ENCODE peak calls at places on chromosomes 5 and 9, in eight cellular contexts. L is GM23338, H is fibroblast of mammary gland, G is PC-9, O is dorsolateral prefrontal cortex, U is colonic mucosa, T is mammary epithelial cell, V is prostate gland. M is an unnamed sample.

GRCh38 chr9:113753398-113754119 is 122.5 kb upstream of the ZNF618 start:
- DNase-seq in H (no peak), V (no peak), T (no peak), O (no peak), G (no peak), L (no peak), U (no peak), M (no peak)

GRCh38 chr5:65141487-65141886 is 340.2 kb downstream of the ADAMTS6 start:
- DNase-seq in V (no peak), H (peak; percentile 17), L (no peak), O (no peak), U (no peak), G (no peak), T (no peak), M (no peak)

GRCh38 chr9:33187519-33188218 is 20.5 kb upstream of the B4GALT1 start:
- DNase-seq in H (peak; percentile 85), O (no peak), U (peak; percentile 41), T (no peak), G (no peak), V (peak; percentile 49), L (no peak), M (peak; percentile 46)

GRCh38 chr9:137317021-137317978 is 15.2 kb upstream of the NRARP start:
- DNase-seq in T (no peak), U (no peak), V (no peak), H (no peak), O (no peak), L (no peak), G (no peak), M (no peak)

GRCh38 chr9:127927457-127928231 is 2.9 kb downstream of the PIP5KL1 start:
- DNase-seq in L (peak; percentile 97), O (no peak), G (no peak), V (peak; percentile 63), H (no peak), U (peak; percentile 90), T (peak; percentile 44), M (no peak)

GRCh38 chr5:104635216-104635615 is 1072.6 kb upstream of the NUDT12 start:
- DNase-seq in L (no peak), H (peak; percentile 4), T (no peak), G (no peak), U (no peak), O (no peak), V (no peak), M (peak; percentile 45)

GRCh38 chr5:56012281-56012963 is 17.7 kb upstream of the IL6ST start:
- DNase-seq in G (peak; percentile 56), O (no peak), H (peak; percentile 85), U (peak; percentile 32), V (no peak), T (peak; percentile 60), L (no peak), M (no peak)

GRCh38 chr5:17001418-17001817 is 65.3 kb upstream of the MYO10 start:
- DNase-seq in O (no peak), L (no peak), H (peak; percentile 71), U (no peak), G (no peak), V (no peak), T (no peak), M (no peak)

GRCh38 chr9:114203410-114204140 is 48.2 kb downstream of the COL27A1 start:
- DNase-seq in U (no peak), G (no peak), O (no peak), V (no peak), T (peak; percentile 65), H (peak; percentile 25), L (no peak), M (no peak)

GRCh38 chr9:86485359-86485758 is 131.1 kb upstream of the TUT7 start:
- DNase-seq in H (no peak), L (no peak), V (no peak), O (no peak), G (no peak), T (no peak), U (no peak), M (no peak)

GRCh38 chr9:249025-249424 is 34.4 kb downstream of the DOCK8 start:
- DNase-seq in U (no peak), L (no peak), H (no peak), G (no peak), V (no peak), O (no peak), T (peak; percentile 67), M (no peak)

GRCh38 chr9:124780060-124780756 is 3.3 kb downstream of the OLFML2A start:
- DNase-seq in V (no peak), H (peak; percentile 71), G (no peak), O (peak; percentile 32), L (no peak), U (peak; percentile 18), T (no peak), M (no peak)

GRCh38 chr5:72817639-72818266 is 1.3 kb downstream of the TNPO1 start:
- DNase-seq in L (peak; percentile 12), H (peak; percentile 26), V (no peak), G (no peak), U (no peak), T (no peak), O (no peak), M (no peak)

GRCh38 chr9:72477862-72478564 is 43.4 kb upstream of the TMC1 start:
- DNase-seq in H (peak; percentile 42), O (no peak), G (peak; percentile 99), T (peak; percentile 80), U (peak; percentile 64), L (peak; percentile 48), V (peak; percentile 44), M (no peak)

GRCh38 chr9:124392855-124393460 is 22.3 kb downstream of the PSMB7 start:
- DNase-seq in V (no peak), G (peak; percentile 99), T (peak; percentile 99), O (peak; percentile 79), H (peak; percentile 98), L (peak; percentile 74), U (no peak), M (peak; percentile 62)

GRCh38 chr5:157652377-157652692 is at the start of gene SOX30:
- DNase-seq in G (no peak), T (no peak), O (no peak), V (no peak), L (no peak), U (no peak), H (no peak), M (no peak)

GRCh38 chr5:157649091-157649490 is 3.1 kb downstream of the SOX30 start:
- DNase-seq in U (no peak), H (no peak), V (no peak), G (no peak), O (no peak), L (no peak), T (no peak), M (no peak)

GRCh38 chr5:157651011-157651611 is 1.1 kb downstream of the SOX30 start:
- DNase-seq in V (no peak), L (no peak), H (no peak), U (no peak), G (no peak), O (no peak), T (no peak), M (no peak)

GRCh38 chr5:157648275-157648990 is 3.8 kb downstream of the SOX30 start:
- DNase-seq in G (no peak), L (no peak), T (no peak), H (no peak), O (no peak), V (no peak), U (no peak), M (peak; percentile 66)

DNA sequence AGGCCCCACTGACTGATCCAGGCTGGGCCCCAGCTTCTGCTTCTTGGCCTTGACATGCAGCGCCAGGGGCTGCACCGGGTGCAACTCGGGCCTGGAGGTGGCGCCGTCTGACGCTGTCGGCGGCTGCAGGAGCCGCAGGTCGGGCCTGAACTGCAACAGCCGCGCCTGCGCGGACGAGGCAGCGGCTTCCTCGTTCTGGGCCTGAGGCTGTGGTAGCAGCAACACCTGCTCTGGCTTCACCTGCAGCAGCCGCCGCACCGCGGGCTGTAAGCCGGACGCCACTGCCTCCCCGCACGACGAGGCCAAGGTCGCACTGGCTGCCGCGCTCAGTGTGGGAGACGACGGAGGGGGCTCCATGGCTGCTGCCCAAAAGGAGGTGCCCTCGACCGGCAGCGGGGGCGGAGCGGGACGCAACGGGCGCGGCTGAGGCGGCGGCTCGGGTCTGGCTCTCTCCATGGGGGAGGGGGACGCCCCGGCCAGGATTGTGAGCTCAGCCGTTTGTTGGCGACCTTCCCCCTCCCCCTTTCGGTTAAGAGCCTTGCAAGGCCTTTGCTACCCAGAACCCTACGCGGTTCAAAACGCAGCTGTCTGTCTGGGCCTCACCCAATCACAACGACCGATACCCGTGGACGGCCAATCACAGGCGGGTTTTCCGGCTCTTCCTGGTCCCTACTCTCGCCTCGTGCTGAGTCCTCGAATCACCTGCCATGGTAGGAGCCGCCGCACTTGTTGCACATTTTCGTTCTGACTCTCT is 438 bp downstream of the SOX30 start:
- DNase-seq in U (peak; percentile 83), L (peak; percentile 91), H (peak; percentile 46), T (peak; percentile 42), G (no peak), O (no peak), V (peak; percentile 43), M (no peak)
- H3K4me3 ChIP-seq in U (peak overlapping the region; percentile 42), L (peak overlapping the region; percentile 55), H (peak overlapping the region; percentile 34), T (peak overlapping the region; percentile 28), G (no peak overlapping the region), O (peak overlapping the region; percentile 38), V (peak overlapping the region; percentile 36), M (peak overlapping the region; percentile 13)

GRCh38 chr5:52582313-52582712 is 205.4 kb upstream of the ITGA1 start:
- DNase-seq in T (no peak), U (no peak), G (no peak), L (peak; percentile 48), O (no peak), V (no peak), H (no peak), M (no peak)
- TF ChIP-seq CTCF in T (no peak), U (no peak), G (no peak), L (peak; percentile 54), O (no peak), V (no peak), H (no peak), M (no peak)

DNA sequence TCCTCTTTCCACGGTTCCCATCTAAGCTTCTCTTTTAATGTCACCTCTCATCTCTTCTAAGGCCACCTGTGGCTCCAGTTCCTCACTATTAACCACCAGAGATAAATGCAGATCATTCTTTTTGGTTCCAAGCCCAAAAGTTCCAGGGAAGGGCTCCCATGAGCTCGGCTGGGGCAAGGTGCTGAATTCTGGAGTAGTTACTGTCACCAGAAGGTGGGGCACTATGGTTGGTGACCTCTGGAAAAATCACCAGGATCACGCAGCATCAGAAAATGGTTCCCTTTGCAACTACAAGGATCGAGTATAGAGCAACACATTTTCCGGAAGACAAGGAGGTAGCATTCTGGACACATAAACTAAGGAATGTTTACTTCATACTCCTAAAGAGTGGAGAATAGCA is 528.7 kb upstream of the DAP start:
- DNase-seq in T (no peak), H (no peak), L (peak; percentile 36), V (no peak), O (no peak), U (no peak), G (no peak), M (no peak)
- H3K4me3 ChIP-seq in T (no peak overlapping the region), H (no peak overlapping the region), L (no peak overlapping the region), V (no peak overlapping the region), O (no peak overlapping the region), U (no peak overlapping the region), G (no peak overlapping the region), M (no peak overlapping the region)

DNA sequence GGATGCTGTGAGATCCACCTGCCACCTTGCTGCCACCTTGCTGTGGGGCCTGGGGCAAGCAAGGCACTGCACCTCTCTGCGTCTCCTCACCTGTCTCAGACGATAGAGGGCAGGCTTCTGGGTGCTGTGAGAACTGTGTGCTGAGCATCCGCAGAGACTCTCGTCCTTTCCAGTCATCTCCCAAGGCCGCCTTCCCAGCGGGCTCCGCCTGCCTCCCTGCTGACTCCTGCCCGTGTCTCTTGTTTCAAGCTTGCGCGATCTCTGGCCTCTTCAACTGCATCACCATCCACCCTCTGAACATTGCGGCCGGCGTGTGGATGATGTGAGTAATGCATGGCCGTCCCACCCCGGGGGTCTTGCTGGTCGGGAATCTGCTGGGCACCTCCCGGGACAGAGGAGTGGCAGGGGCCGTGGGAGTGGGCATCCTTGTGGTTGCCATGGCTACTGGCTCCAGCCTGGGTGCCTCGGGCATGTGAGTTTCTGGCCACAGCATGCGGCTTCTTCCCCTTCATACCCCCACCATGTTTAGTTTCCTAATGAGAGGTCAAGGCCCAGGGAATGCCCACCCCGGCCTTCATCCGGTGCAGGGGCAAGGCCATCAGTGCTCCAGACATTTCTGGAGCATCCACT is 3.6 kb downstream of the CACFD1 start:
- DNase-seq in T (no peak), H (no peak), O (no peak), L (peak; percentile 70), G (no peak), V (no peak), U (no peak), M (no peak)
- TF ChIP-seq CTCF in T (no peak), H (no peak), O (no peak), L (peak; percentile 52), G (no peak), V (no peak), U (peak; percentile 25), M (no peak)